ENCODE peak calls at places on chromosomes 7 and 10, in four cellular contexts. L is GM12878, S is K562, Y is HepG2. V is an unnamed sample.

GRCh38 chr10:62380002-62380401 is 5.8 kb downstream of the ZNF365 start:
- DNase-seq in S (no peak), L (no peak), Y (peak; percentile 10), V (no peak)

GRCh38 chr10:126130291-126130710 is 233.9 kb downstream of the FANK1 start:
- DNase-seq in S (no peak), L (no peak), Y (no peak), V (no peak)

GRCh38 chr7:85602196-85602595 is 415.3 kb upstream of the SEMA3D start:
- DNase-seq in L (no peak), Y (no peak), S (no peak), V (no peak)

GRCh38 chr10:70786799-70787415 is 1.7 kb upstream of the TBATA start:
- DNase-seq in S (no peak), Y (no peak), L (no peak), V (no peak)

GRCh38 chr10:110936757-110937156 is 17.4 kb downstream of the SHOC2 start:
- DNase-seq in Y (no peak), S (no peak), L (no peak), V (no peak)

GRCh38 chr10:112030431-112030830 is 153.1 kb downstream of the GPAM start:
- DNase-seq in Y (no peak), S (no peak), L (no peak), V (no peak)

GRCh38 chr10:81386817-81387216 is 488.2 kb upstream of the NRG3 start:
- DNase-seq in L (no peak), S (no peak), Y (no peak), V (no peak)

GRCh38 chr7:139860090-139860773 is 31.2 kb downstream of the TBXAS1 start:
- DNase-seq in Y (no peak), S (no peak), L (no peak), V (no peak)

GRCh38 chr7:112358456-112358855 is 91.8 kb upstream of the IFRD1 start:
- DNase-seq in Y (no peak), L (no peak), S (no peak), V (no peak)

GRCh38 chr10:84333864-84334451 is 5.6 kb downstream of the CCSER2 start:
- DNase-seq in S (peak; percentile 61), Y (no peak), L (no peak), V (no peak)

GRCh38 chr10:84328303-84329093 is at the start of gene CCSER2:
- DNase-seq in Y (peak; percentile 88), L (no peak), S (peak; percentile 99), V (peak; percentile 100)

GRCh38 chr10:84329986-84330651 is 1.7 kb downstream of the CCSER2 start:
- DNase-seq in Y (no peak), S (no peak), L (peak; percentile 72), V (no peak)

GRCh38 chr10:84329094-84329611 is 764 bp downstream of the CCSER2 start:
- DNase-seq in S (peak; percentile 74), L (no peak), Y (peak; percentile 47), V (peak; percentile 40)

DNA sequence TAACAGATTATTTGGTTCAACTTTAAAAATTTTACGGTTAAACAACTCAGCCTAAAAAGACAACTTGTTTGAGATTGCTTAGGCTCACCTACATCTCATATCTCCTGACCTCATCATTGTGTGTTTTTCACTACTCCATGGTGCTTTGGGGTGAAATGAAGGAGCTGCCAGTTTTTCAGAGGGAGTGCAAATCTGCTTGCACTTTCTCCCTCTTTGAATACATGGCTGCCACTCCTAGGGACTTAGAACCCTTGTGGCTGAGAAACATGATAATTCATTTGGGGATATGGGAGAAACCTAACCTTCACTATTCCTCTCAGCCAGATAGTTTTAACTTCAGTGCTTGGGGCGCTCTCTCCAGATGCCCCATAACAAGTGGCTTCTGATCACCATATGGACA is 2.7 kb downstream of the CCSER2 start:
- DNase-seq in Y (no peak), L (no peak), S (no peak), V (no peak)
- H3K4me1 ChIP-seq in Y (peaks cover 68% of the 10 kb centered on the region), L (peaks cover 19% of the 10 kb centered on the region), S (peaks cover 17% of the 10 kb centered on the region), V (peaks cover 20% of the 10 kb centered on the region)

GRCh38 chr7:94449151-94449725 is 54.5 kb downstream of the COL1A2 start:
- DNase-seq in Y (peak; percentile 45), S (peak; percentile 24), L (peak; percentile 8), V (peak; percentile 49)
- TF ChIP-seq FOXM1 in Y (no peak), S (no peak), L (no peak), V (no peak)

GRCh38 chr7:44291733-44292395 is 33.5 kb downstream of the CAMK2B start:
- DNase-seq in Y (no peak), L (no peak), S (no peak), V (no peak)

GRCh38 chr7:44292876-44293560 is 32.4 kb downstream of the CAMK2B start:
- DNase-seq in L (no peak), Y (no peak), S (no peak), V (no peak)

GRCh38 chr7:44291066-44291732 is 34.2 kb downstream of the CAMK2B start:
- DNase-seq in S (peak; percentile 70), Y (no peak), L (no peak), V (peak; percentile 39)

GRCh38 chr7:44293561-44294324 is 31.7 kb downstream of the CAMK2B start:
- DNase-seq in Y (no peak), L (no peak), S (no peak), V (no peak)

GRCh38 chr7:44292418-44292817 is 33.0 kb downstream of the CAMK2B start:
- DNase-seq in Y (no peak), S (no peak), L (no peak), V (no peak)
- TF ChIP-seq TAF1 in Y (no peak), S (no peak), L (no peak), V (no peak)

DNA sequence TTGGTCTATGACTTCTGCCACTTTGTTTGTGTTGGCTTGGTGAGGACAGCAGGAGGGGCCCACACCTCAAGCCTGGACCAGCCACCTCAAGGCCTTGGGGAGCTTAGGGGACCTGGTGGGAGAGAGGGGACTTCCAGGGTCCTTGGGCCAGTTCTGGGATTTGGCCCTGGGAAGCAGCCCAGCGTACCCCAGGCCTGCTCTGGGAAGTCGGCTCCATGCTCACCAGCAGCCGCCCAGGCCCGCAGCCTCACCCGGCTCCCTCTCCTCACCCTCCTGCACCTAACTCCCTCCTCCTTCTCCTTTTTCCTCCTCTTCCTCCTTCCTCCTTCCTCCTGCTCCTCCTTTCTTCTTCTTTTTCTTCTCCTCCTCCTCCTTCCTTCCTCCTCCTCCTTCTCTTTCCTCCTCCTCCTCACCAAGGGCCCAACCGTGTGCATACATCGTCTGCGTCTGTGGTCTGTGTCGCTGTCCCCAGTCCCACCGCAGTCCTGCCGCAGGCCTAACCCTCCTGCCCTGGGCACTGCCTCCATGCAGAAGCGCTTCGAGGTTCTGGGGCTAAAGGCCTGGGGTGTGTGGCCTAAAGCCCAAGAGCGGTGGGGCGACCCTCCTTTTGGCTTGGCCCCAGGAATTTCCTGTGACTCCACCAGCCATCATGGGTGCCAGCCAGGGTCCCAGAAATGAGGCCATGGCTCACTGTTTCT is 5.3 kb downstream of the EN2 start:
- DNase-seq in S (no peak), Y (no peak), L (no peak), V (peak; percentile 48)
- H3K4me1 ChIP-seq in S (peaks cover 23% of the 10 kb centered on the region), Y (no peaks in the 10 kb centered on the region), L (no peaks in the 10 kb centered on the region), V (no peaks in the 10 kb centered on the region)

DNA sequence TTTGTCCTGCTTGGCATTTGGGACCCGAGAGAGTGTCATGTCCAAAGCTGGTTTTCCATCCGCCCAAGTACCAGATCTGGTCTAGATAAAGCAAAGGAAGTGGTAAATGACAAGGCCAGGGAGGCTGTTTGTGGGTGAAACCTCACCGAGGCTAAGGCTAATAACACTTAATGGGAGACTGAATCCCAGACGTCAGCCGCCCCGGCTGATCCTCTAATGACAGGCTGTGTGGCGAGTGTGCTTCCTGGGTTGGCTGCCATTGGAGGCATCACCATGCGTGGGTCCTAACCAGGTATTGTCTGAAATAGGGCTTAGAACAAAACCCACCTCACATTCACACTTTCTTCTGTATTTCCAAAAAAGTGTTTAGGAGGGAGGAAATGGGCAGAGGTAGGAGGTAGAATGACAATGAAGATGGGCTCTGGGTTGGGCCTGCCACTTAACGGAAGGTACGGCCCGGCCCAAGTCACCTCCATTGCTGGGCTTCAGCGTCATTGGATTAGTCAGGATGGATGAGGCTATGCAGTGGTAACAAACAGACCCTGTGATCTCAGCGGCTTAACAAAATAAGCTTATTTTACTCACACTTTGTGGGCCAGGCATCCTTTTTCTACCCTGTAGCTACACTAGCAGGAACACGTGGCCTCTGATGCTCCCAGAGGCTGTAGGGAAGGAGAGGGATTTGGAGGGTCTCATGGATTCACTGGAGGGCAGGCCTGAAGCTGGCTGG is 59.7 kb downstream of the PROSER2 start:
- DNase-seq in Y (no peak), L (no peak), S (no peak), V (no peak)
- TF ChIP-seq FOXM1 in Y (no peak), L (no peak), S (no peak), V (no peak)

GRCh38 chr7:127976056-127976455 is 55.2 kb downstream of the LRRC4 start:
- DNase-seq in Y (no peak), S (no peak), L (no peak), V (no peak)
- TF ChIP-seq TAF1 in Y (no peak), S (no peak), L (no peak), V (no peak)

GRCh38 chr7:152949790-152950189 is 190.2 kb downstream of the ACTR3B start:
- DNase-seq in L (no peak), Y (no peak), S (no peak), V (no peak)

DNA sequence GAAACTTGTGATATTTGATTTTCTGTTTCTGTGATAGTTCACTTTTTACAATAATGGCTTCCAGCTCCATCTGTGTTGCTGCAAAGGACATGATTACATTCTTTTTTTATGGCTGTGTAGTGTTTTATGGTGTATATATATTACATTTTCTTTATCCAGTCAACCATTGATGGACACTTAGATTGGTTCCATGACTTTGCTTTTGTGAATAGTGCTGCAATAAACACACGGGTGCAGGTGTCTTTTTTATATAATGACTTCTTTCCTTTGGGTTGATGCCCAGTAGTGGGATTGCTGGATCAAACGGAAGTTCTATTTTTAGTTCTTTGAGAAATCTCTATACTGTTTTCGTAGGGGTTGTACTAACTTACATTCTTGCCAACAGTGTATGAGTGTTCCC is 189.6 kb downstream of the ACTR3B start:
- DNase-seq in L (no peak), Y (no peak), S (no peak), V (no peak)
- H3K4me1 ChIP-seq in L (no peaks in the 10 kb centered on the region), Y (no peaks in the 10 kb centered on the region), S (no peaks in the 10 kb centered on the region), V (no peaks in the 10 kb centered on the region)

DNA sequence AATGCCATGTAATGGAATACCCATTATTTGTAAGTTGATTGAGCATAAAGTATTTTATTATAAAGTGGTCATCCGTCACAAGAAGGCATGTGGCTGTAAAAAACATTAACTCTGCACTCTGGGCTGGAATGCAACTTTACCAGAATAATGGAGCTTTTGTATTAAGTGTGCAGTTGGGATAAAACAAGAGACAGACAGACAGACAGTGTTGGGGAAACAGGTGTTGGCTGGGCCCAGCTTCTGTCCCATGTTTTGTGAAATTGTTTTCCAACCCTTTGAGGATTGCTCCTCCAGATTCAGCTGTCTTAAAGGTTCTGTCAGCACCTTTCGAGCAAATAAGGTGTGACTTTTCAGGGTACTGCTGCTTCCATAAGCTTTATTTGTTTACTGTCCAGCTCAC is 67.9 kb upstream of the NFKB2 start:
- DNase-seq in Y (peak; percentile 20), S (no peak), L (no peak), V (no peak)
- TF ChIP-seq FOXM1 in Y (no peak), S (no peak), L (no peak), V (no peak)